ENCODE peak calls at places on chromosomes 5 and 9, in ten cellular contexts. One of them, this sample, is unnamed. For H3K4me1, the result is how much of the 10 kb centered on the place peaks cover.

GRCh38 chr5:86228147-86228546 is 389.6 kb upstream of the COX7C start:
- DNase-seq in stomach: no peak
- DNase-seq in CD4-positive, alpha-beta memory T cell: no peak
- DNase-seq in aorta: no peak
- DNase-seq in thyroid gland: no peak
- DNase-seq in right lobe of liver: no peak
- DNase-seq in ovary: no peak
- DNase-seq in A549: no peak
- DNase-seq in cardiac muscle cell: no peak
- DNase-seq in IMR-90: no peak
- DNase-seq in this sample: no peak

GRCh38 chr9:14961372-14962068 is 51.3 kb upstream of the FREM1 start:
- DNase-seq in stomach: no peak
- DNase-seq in CD4-positive, alpha-beta memory T cell: no peak
- DNase-seq in aorta: no peak
- DNase-seq in thyroid gland: no peak
- DNase-seq in right lobe of liver: no peak
- DNase-seq in ovary: no peak
- DNase-seq in A549: peak
- DNase-seq in cardiac muscle cell: no peak
- DNase-seq in IMR-90: no peak
- DNase-seq in this sample: no peak

GRCh38 chr9:87267701-87268100 is 230.0 kb upstream of the DAPK1 start:
- DNase-seq in stomach: no peak
- DNase-seq in CD4-positive, alpha-beta memory T cell: no peak
- DNase-seq in aorta: peak
- DNase-seq in thyroid gland: no peak
- DNase-seq in right lobe of liver: no peak
- DNase-seq in ovary: no peak
- DNase-seq in A549: no peak
- DNase-seq in cardiac muscle cell: peak
- DNase-seq in IMR-90: no peak
- DNase-seq in this sample: no peak

GRCh38 chr9:4301971-4302427 is 2.1 kb upstream of the GLIS3 start:
- DNase-seq in stomach: no peak
- DNase-seq in CD4-positive, alpha-beta memory T cell: no peak
- DNase-seq in aorta: peak
- DNase-seq in thyroid gland: peak
- DNase-seq in right lobe of liver: no peak
- DNase-seq in ovary: peak
- DNase-seq in A549: peak
- DNase-seq in cardiac muscle cell: peak
- DNase-seq in IMR-90: peak
- DNase-seq in this sample: no peak

GRCh38 chr5:141966963-141967333 is 2.0 kb upstream of the RNF14 start:
- DNase-seq in stomach: no peak
- DNase-seq in CD4-positive, alpha-beta memory T cell: no peak
- DNase-seq in aorta: no peak
- DNase-seq in thyroid gland: no peak
- DNase-seq in right lobe of liver: no peak
- DNase-seq in ovary: no peak
- DNase-seq in A549: no peak
- DNase-seq in cardiac muscle cell: no peak
- DNase-seq in IMR-90: no peak
- DNase-seq in this sample: no peak

GRCh38 chr5:140868721-140869554 is at the start of gene PCDHA11:
- DNase-seq in stomach: no peak
- DNase-seq in CD4-positive, alpha-beta memory T cell: no peak
- DNase-seq in aorta: no peak
- DNase-seq in thyroid gland: no peak
- DNase-seq in right lobe of liver: no peak
- DNase-seq in ovary: no peak
- DNase-seq in A549: peak
- DNase-seq in cardiac muscle cell: peak
- DNase-seq in IMR-90: no peak
- DNase-seq in this sample: no peak

GRCh38 chr5:95883185-95884020 is 60.9 kb upstream of the GLRX start:
- DNase-seq in stomach: no peak
- DNase-seq in CD4-positive, alpha-beta memory T cell: no peak
- DNase-seq in aorta: no peak
- DNase-seq in thyroid gland: no peak
- DNase-seq in right lobe of liver: no peak
- DNase-seq in ovary: no peak
- DNase-seq in A549: no peak
- DNase-seq in cardiac muscle cell: no peak
- DNase-seq in IMR-90: no peak
- DNase-seq in this sample: no peak

GRCh38 chr5:142827934-142828576 is 57.9 kb downstream of the ARHGAP26 start:
- DNase-seq in stomach: no peak
- DNase-seq in CD4-positive, alpha-beta memory T cell: no peak
- DNase-seq in aorta: no peak
- DNase-seq in thyroid gland: no peak
- DNase-seq in right lobe of liver: no peak
- DNase-seq in ovary: no peak
- DNase-seq in A549: no peak
- DNase-seq in cardiac muscle cell: no peak
- DNase-seq in IMR-90: peak
- DNase-seq in this sample: no peak

GRCh38 chr9:134624119-134624826 is 17.3 kb upstream of the COL5A1 start:
- DNase-seq in stomach: no peak
- DNase-seq in CD4-positive, alpha-beta memory T cell: no peak
- DNase-seq in aorta: peak
- DNase-seq in thyroid gland: no peak
- DNase-seq in right lobe of liver: no peak
- DNase-seq in ovary: peak
- DNase-seq in A549: no peak
- DNase-seq in cardiac muscle cell: no peak
- DNase-seq in IMR-90: no peak
- DNase-seq in this sample: no peak

GRCh38 chr9:89374176-89374575 is 55.9 kb downstream of the SECISBP2 start:
- DNase-seq in stomach: no peak
- DNase-seq in CD4-positive, alpha-beta memory T cell: no peak
- DNase-seq in aorta: no peak
- DNase-seq in thyroid gland: no peak
- DNase-seq in right lobe of liver: no peak
- DNase-seq in ovary: no peak
- DNase-seq in A549: no peak
- DNase-seq in cardiac muscle cell: peak
- DNase-seq in IMR-90: peak
- DNase-seq in this sample: no peak

GRCh38 chr5:66143473-66144073 is 527 bp upstream of the SREK1 start:
- DNase-seq in stomach: no peak
- DNase-seq in CD4-positive, alpha-beta memory T cell: peak
- DNase-seq in aorta: no peak
- DNase-seq in thyroid gland: no peak
- DNase-seq in right lobe of liver: no peak
- DNase-seq in ovary: no peak
- DNase-seq in A549: no peak
- DNase-seq in cardiac muscle cell: no peak
- DNase-seq in IMR-90: no peak
- DNase-seq in this sample: no peak

GRCh38 chr5:176192094-176192721 is 46.0 kb upstream of the SIMC1 start:
- DNase-seq in stomach: no peak
- DNase-seq in CD4-positive, alpha-beta memory T cell: no peak
- DNase-seq in aorta: no peak
- DNase-seq in thyroid gland: no peak
- DNase-seq in right lobe of liver: no peak
- DNase-seq in ovary: no peak
- DNase-seq in A549: no peak
- DNase-seq in cardiac muscle cell: no peak
- DNase-seq in IMR-90: no peak
- DNase-seq in this sample: no peak

DNA sequence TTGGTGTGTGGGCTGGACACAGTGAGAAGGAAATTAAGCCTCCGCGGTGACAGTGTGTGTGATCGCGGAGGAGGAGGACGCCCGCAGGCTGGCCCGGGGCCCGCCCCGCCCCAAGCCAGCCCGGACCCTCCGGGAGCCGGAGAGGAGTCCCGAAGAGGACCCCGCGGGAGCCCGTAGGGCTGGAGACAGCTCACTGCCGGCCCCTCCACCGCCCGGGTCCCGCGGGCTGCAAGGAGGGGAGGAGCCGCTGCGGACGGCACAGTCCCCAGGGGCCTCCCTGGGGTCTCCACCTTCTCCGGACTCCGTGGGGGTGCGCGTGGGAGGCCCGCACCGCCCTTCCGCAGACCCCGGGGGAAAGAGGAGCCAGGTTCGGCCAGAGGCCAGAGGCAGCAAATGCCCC is 146.4 kb upstream of the ERCC6L2 start:
- DNase-seq in stomach: no peak
- DNase-seq in CD4-positive, alpha-beta memory T cell: no peak
- DNase-seq in aorta: no peak
- DNase-seq in thyroid gland: no peak
- DNase-seq in right lobe of liver: no peak
- DNase-seq in ovary: no peak
- DNase-seq in A549: no peak
- DNase-seq in cardiac muscle cell: no peak
- DNase-seq in IMR-90: no peak
- DNase-seq in this sample: no peak
- H3K27ac ChIP-seq in stomach: no peak
- H3K27ac ChIP-seq in CD4-positive, alpha-beta memory T cell: no peak
- H3K27ac ChIP-seq in aorta: no peak
- H3K27ac ChIP-seq in thyroid gland: no peak
- H3K27ac ChIP-seq in right lobe of liver: no peak
- H3K27ac ChIP-seq in ovary: no peak
- H3K27ac ChIP-seq in A549: no peak
- H3K27ac ChIP-seq in cardiac muscle cell: no peak
- H3K27ac ChIP-seq in IMR-90: no peak
- H3K27ac ChIP-seq in this sample: no peak

GRCh38 chr9:34995288-34996060 is 5.9 kb downstream of the DNAJB5 start:
- DNase-seq in stomach: no peak
- DNase-seq in CD4-positive, alpha-beta memory T cell: no peak
- DNase-seq in aorta: no peak
- DNase-seq in thyroid gland: no peak
- DNase-seq in right lobe of liver: no peak
- DNase-seq in ovary: no peak
- DNase-seq in A549: no peak
- DNase-seq in cardiac muscle cell: peak
- DNase-seq in IMR-90: peak
- DNase-seq in this sample: no peak
- H3K4me3 ChIP-seq in stomach: no peak
- H3K4me3 ChIP-seq in CD4-positive, alpha-beta memory T cell: no peak
- H3K4me3 ChIP-seq in aorta: no peak
- H3K4me3 ChIP-seq in thyroid gland: no peak
- H3K4me3 ChIP-seq in right lobe of liver: no peak
- H3K4me3 ChIP-seq in ovary: no peak
- H3K4me3 ChIP-seq in A549: no peak
- H3K4me3 ChIP-seq in cardiac muscle cell: no peak
- H3K4me3 ChIP-seq in IMR-90: no peak
- H3K4me3 ChIP-seq in this sample: no peak

GRCh38 chr5:173016069-173016455 is 32.5 kb downstream of the ATP6V0E1 start:
- DNase-seq in stomach: no peak
- DNase-seq in CD4-positive, alpha-beta memory T cell: no peak
- DNase-seq in aorta: no peak
- DNase-seq in thyroid gland: peak
- DNase-seq in right lobe of liver: no peak
- DNase-seq in ovary: no peak
- DNase-seq in A549: no peak
- DNase-seq in cardiac muscle cell: no peak
- DNase-seq in IMR-90: no peak
- DNase-seq in this sample: no peak

GRCh38 chr5:173012882-173013281 is 29.3 kb downstream of the ATP6V0E1 start:
- DNase-seq in stomach: no peak
- DNase-seq in CD4-positive, alpha-beta memory T cell: no peak
- DNase-seq in aorta: peak
- DNase-seq in thyroid gland: peak
- DNase-seq in right lobe of liver: peak
- DNase-seq in ovary: no peak
- DNase-seq in A549: no peak
- DNase-seq in cardiac muscle cell: peak
- DNase-seq in IMR-90: no peak
- DNase-seq in this sample: no peak

GRCh38 chr5:173010021-173010420 is 26.4 kb downstream of the ATP6V0E1 start:
- DNase-seq in stomach: no peak
- DNase-seq in CD4-positive, alpha-beta memory T cell: no peak
- DNase-seq in aorta: no peak
- DNase-seq in thyroid gland: no peak
- DNase-seq in right lobe of liver: no peak
- DNase-seq in ovary: no peak
- DNase-seq in A549: no peak
- DNase-seq in cardiac muscle cell: no peak
- DNase-seq in IMR-90: peak
- DNase-seq in this sample: no peak

GRCh38 chr5:173011602-173012001 is 28.0 kb downstream of the ATP6V0E1 start:
- DNase-seq in stomach: no peak
- DNase-seq in CD4-positive, alpha-beta memory T cell: no peak
- DNase-seq in aorta: no peak
- DNase-seq in thyroid gland: no peak
- DNase-seq in right lobe of liver: no peak
- DNase-seq in ovary: no peak
- DNase-seq in A549: no peak
- DNase-seq in cardiac muscle cell: no peak
- DNase-seq in IMR-90: no peak
- DNase-seq in this sample: no peak

DNA sequence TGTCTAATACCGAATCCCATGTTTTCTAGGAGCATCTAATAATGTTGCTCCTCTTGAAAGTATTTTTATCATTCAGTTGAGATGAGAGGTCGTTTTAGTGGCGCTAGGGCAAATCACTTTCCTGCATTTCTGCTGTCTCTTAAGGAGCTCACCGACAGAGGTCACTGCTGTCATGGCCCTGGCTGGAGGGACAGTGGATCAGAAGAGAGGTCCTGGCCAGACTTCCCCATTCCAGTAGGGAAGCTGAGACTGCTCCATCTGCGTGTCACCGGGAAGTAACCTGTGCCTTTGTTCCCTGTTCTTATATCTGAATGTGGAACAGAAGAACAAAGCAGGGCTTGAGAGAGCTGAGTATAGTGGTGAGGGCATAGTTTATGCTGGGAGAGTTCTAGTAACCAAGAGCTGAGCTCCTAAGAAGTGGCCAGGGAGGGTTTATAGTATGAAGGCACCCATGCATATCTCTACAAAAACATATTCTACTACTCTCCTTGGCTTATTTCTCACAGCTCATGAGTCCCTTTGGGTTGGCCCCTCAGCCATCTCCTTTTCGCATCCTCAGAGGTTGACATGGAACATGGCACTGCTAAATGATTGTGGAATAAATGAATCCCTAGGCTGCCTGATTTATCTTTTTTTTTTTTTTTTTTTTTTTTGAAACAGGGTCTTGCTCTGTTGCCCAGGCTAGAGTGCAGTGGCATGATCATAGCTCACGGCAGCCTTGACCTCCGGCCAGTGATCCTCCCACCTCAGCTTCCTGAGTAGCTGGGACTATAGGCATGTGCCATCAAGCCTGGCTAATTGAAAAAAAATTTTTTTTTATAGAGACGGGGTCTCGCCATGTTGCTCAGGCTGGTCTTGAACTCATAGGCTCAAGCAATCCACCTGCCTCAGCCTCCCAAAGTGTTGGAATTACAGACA is 27.2 kb downstream of the ATP6V0E1 start:
- DNase-seq in stomach: peak
- DNase-seq in CD4-positive, alpha-beta memory T cell: no peak
- DNase-seq in aorta: peak
- DNase-seq in thyroid gland: peak
- DNase-seq in right lobe of liver: peak
- DNase-seq in ovary: no peak
- DNase-seq in A549: peak
- DNase-seq in cardiac muscle cell: peak
- DNase-seq in IMR-90: peak
- DNase-seq in this sample: no peak
- H3K4me1 ChIP-seq in stomach: half or more
- H3K4me1 ChIP-seq in CD4-positive, alpha-beta memory T cell: under half
- H3K4me1 ChIP-seq in aorta: under half
- H3K4me1 ChIP-seq in thyroid gland: under half
- H3K4me1 ChIP-seq in right lobe of liver: under half
- H3K4me1 ChIP-seq in ovary: under half
- H3K4me1 ChIP-seq in A549: under half
- H3K4me1 ChIP-seq in cardiac muscle cell: under half
- H3K4me1 ChIP-seq in IMR-90: under half
- H3K4me1 ChIP-seq in this sample: under half

GRCh38 chr9:98997580-98997979 is 53.9 kb downstream of the COL15A1 start:
- DNase-seq in stomach: no peak
- DNase-seq in CD4-positive, alpha-beta memory T cell: no peak
- DNase-seq in aorta: no peak
- DNase-seq in thyroid gland: no peak
- DNase-seq in right lobe of liver: no peak
- DNase-seq in ovary: no peak
- DNase-seq in A549: no peak
- DNase-seq in cardiac muscle cell: peak
- DNase-seq in IMR-90: peak
- DNase-seq in this sample: no peak
- H3K27ac ChIP-seq in stomach: peak
- H3K27ac ChIP-seq in CD4-positive, alpha-beta memory T cell: no peak
- H3K27ac ChIP-seq in aorta: no peak
- H3K27ac ChIP-seq in thyroid gland: no peak
- H3K27ac ChIP-seq in right lobe of liver: no peak
- H3K27ac ChIP-seq in ovary: no peak
- H3K27ac ChIP-seq in A549: peak
- H3K27ac ChIP-seq in cardiac muscle cell: peak
- H3K27ac ChIP-seq in IMR-90: peak
- H3K27ac ChIP-seq in this sample: no peak

This sample was measured in effector memory CD4-positive, alpha-beta T cell.